ENCODE peak calls at places on chromosomes 2 and 18, in five cellular contexts. B, P, V, X and H are unnamed samples.

GRCh38 chr2:182504903-182505302 is 78.1 kb upstream of the PDE1A start:
- DNase-seq in B (no peak), P (no peak), V (peak), X (no peak), H (peak)

GRCh38 chr2:168239281-168239680 is 8.1 kb downstream of the STK39 start:
- DNase-seq in B (no peak), P (no peak), V (no peak), X (no peak), H (no peak)

GRCh38 chr2:3490191-3491158 is 28.9 kb downstream of the ADI1 start:
- DNase-seq in B (no peak), P (peak), V (no peak), X (no peak), H (no peak)

GRCh38 chr2:232667989-232668583 is 29.0 kb upstream of the GIGYF2 start:
- DNase-seq in B (no peak), P (no peak), V (no peak), X (no peak), H (no peak)

GRCh38 chr2:44118257-44118656 is 50.4 kb upstream of the PPM1B start:
- DNase-seq in B (no peak), P (no peak), V (no peak), X (no peak), H (peak)

GRCh38 chr2:154698238-154698788 is at the start of gene KCNJ3:
- DNase-seq in B (no peak), P (no peak), V (no peak), X (no peak), H (no peak)

GRCh38 chr2:41869542-41870256 is 178.1 kb upstream of the PKDCC start:
- DNase-seq in B (peak), P (peak), V (peak), X (peak), H (peak)

GRCh38 chr2:422676-423435 is 135.0 kb upstream of the ALKAL2 start:
- DNase-seq in B (no peak), P (no peak), V (no peak), X (no peak), H (no peak)

GRCh38 chr2:46652514-46653170 is 173.3 kb downstream of the TMEM247 start:
- DNase-seq in B (no peak), P (no peak), V (no peak), X (no peak), H (no peak)

GRCh38 chr2:202378661-202379338 is 2.7 kb downstream of the BMPR2 start:
- DNase-seq in B (no peak), P (no peak), V (no peak), X (no peak), H (no peak)

GRCh38 chr18:78904179-78904531 is 75.5 kb upstream of the SALL3 start:
- DNase-seq in B (no peak), P (no peak), V (no peak), X (no peak), H (no peak)

GRCh38 chr2:235230809-235231601 is 262.8 kb upstream of the AGAP1 start:
- DNase-seq in B (no peak), P (no peak), V (no peak), X (no peak), H (peak)

GRCh38 chr2:113791697-113792590 is 35.5 kb upstream of the SLC35F5 start:
- DNase-seq in B (no peak), P (no peak), V (peak), X (no peak), H (peak)

GRCh38 chr2:66853-67252 is 20.5 kb upstream of the FAM110C start:
- DNase-seq in B (no peak), P (no peak), V (no peak), X (no peak), H (no peak)

GRCh38 chr2:126527836-126528490 is 128.0 kb upstream of the GYPC start:
- DNase-seq in B (peak), P (peak), V (peak), X (peak), H (peak)

GRCh38 chr2:235745597-235745996 is 251.8 kb downstream of the AGAP1 start:
- DNase-seq in B (no peak), P (no peak), V (no peak), X (no peak), H (no peak)

GRCh38 chr2:221501210-221501882 is 70.8 kb downstream of the EPHA4 start:
- DNase-seq in B (no peak), P (no peak), V (no peak), X (no peak), H (peak)

GRCh38 chr18:25923193-25923592 is 167.2 kb downstream of the SS18 start:
- DNase-seq in B (no peak), P (no peak), V (no peak), X (no peak), H (no peak)

GRCh38 chr2:33135645-33136044 is 188.9 kb downstream of the LTBP1 start:
- DNase-seq in B (no peak), P (no peak), V (no peak), X (no peak), H (peak)

GRCh38 chr18:71598374-71598773 is 945.8 kb downstream of the CBLN2 start:
- DNase-seq in B (no peak), P (no peak), V (no peak), X (no peak), H (no peak)

GRCh38 chr2:227687189-227687588 is 20.6 kb downstream of the SCYGR5 start:
- DNase-seq in B (no peak), P (no peak), V (no peak), X (no peak), H (no peak)

GRCh38 chr18:22789600-22789999 is 143.5 kb upstream of the RBBP8 start:
- DNase-seq in B (no peak), P (no peak), V (no peak), X (no peak), H (no peak)

GRCh38 chr18:76824754-76825153 is 2.4 kb downstream of the ZNF236 start:
- DNase-seq in B (no peak), P (no peak), V (no peak), X (no peak), H (no peak)

GRCh38 chr2:20611077-20611843 is 39.6 kb downstream of the HS1BP3 start:
- DNase-seq in B (peak), P (no peak), V (peak), X (peak), H (peak)

GRCh38 chr2:11749646-11750349 is 3.4 kb downstream of the LPIN1 start:
- DNase-seq in B (no peak), P (no peak), V (no peak), X (no peak), H (no peak)

GRCh38 chr2:128623776-128624424 is 305.2 kb upstream of the HS6ST1 start:
- DNase-seq in B (no peak), P (peak), V (peak), X (no peak), H (peak)

DNA sequence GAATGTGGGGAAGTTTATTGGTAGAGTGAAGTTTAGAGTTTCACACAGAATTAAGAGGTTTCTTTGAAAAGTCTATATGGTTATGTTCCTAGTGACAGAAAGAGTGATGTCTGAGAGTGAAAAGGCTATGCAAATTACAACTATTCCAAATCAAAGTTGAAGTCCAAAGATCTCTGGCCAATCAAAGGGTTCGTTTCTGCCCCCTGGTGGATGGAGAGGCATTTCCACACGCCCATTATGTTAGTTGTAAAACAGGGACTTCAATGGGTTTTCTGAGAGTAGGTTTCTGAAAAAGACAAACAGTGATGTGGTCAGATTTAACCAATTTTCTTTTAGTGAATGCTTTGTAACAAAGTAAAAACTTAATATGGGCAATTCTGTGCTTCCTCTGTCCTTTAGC is 441.5 kb upstream of the POU3F3 start:
- DNase-seq in B (peak), P (no peak), V (no peak), X (no peak), H (no peak)
- TF ChIP-seq CTCF in B (peak), P (peak), V (peak), X (no peak), H (peak)

DNA sequence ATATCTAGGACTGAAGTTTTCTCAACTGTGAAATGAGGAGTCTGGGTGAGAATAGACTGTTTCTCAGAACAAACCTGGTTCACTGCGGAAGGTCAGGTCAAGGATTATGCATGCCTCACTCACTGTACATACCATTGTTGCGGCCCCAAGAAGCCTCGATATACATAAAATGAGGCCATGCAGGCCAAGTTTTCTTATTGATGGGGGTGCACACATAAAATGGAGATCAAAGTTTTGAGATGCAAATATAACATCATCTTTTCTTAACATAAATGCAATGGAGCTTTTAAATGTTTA is 1366.1 kb upstream of the CELF4 start:
- DNase-seq in B (no peak), P (no peak), V (no peak), X (no peak), H (no peak)
- TF ChIP-seq CTCF in B (no peak), P (no peak), V (no peak), X (no peak), H (no peak)

GRCh38 chr2:218269900-218270720 is at the start of the genes AAMP and PNKD:
- DNase-seq in B (peak), P (peak), V (peak), X (peak), H (peak)
- TF ChIP-seq CTCF in B (peak), P (no peak), V (peak), X (peak), H (peak)

DNA sequence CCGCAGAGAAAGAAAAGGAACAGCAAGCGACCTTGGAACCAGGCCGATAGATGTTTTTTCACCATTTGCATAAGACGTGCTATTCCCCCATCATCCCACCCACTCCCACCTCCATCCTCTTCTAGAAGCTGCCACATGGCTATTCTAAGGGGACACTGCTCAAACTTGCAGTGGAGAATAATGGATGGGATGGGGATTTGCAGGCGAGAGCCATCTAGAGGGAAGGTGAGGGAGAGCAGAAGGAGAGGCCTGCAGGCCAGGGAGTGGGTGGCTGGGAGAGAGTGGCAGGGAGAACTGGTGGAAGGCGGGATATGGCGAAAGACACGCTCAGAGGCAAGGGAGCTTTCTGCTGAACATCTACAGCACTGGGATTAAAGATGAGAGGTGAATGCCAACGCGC is 84.9 kb downstream of the MAPK4 start:
- DNase-seq in B (no peak), P (no peak), V (no peak), X (no peak), H (no peak)
- TF ChIP-seq CTCF in B (no peak), P (no peak), V (peak), X (no peak), H (no peak)

GRCh38 chr2:85017436-85018048 is 46.6 kb downstream of the KCMF1 start:
- DNase-seq in B (no peak), P (no peak), V (no peak), X (no peak), H (peak)

GRCh38 chr2:85012855-85013254 is 41.9 kb downstream of the KCMF1 start:
- DNase-seq in B (no peak), P (no peak), V (no peak), X (no peak), H (no peak)

GRCh38 chr2:85018049-85018447 is 47.1 kb downstream of the KCMF1 start:
- DNase-seq in B (no peak), P (no peak), V (no peak), X (no peak), H (no peak)

GRCh38 chr2:85019121-85019520 is 48.2 kb downstream of the KCMF1 start:
- DNase-seq in B (no peak), P (no peak), V (no peak), X (no peak), H (no peak)

GRCh38 chr2:85015653-85016360 is 44.8 kb downstream of the KCMF1 start:
- DNase-seq in B (no peak), P (no peak), V (no peak), X (no peak), H (no peak)
- TF ChIP-seq CTCF in B (no peak), P (peak), V (no peak), X (no peak), H (peak)

GRCh38 chr2:99201959-99202678 is 21.1 kb downstream of the MRPL30 start:
- DNase-seq in B (no peak), P (no peak), V (no peak), X (no peak), H (no peak)
- TF ChIP-seq CTCF in B (no peak), P (peak), V (no peak), X (no peak), H (peak)